ENCODE peak calls at places on chromosomes 5 and 9, in four cellular contexts. J, T, X and P are unnamed samples.

GRCh38 chr5:140141241-140141640 is 15.5 kb downstream of the IGIP start:
- DNase-seq in J (no peak), T (peak; percentile 52), X (no peak), P (no peak)

GRCh38 chr9:88280816-88281382 is 107.3 kb upstream of the SPIN1 start:
- DNase-seq in J (peak; percentile 19), T (no peak), X (no peak), P (peak; percentile 25)

GRCh38 chr9:137795156-137795666 is 82.4 kb upstream of the CACNA1B start:
- DNase-seq in J (no peak), T (no peak), X (no peak), P (no peak)

GRCh38 chr5:131999991-132000490 is 11.4 kb downstream of the ACSL6 start:
- DNase-seq in J (no peak), T (no peak), X (no peak), P (no peak)

GRCh38 chr9:80485420-80485819 is 913.7 kb downstream of the TLE4 start:
- DNase-seq in J (no peak), T (no peak), X (no peak), P (no peak)

GRCh38 chr5:136143763-136144162 is 11.1 kb downstream of the SMAD5 start:
- DNase-seq in J (no peak), T (no peak), X (no peak), P (no peak)

GRCh38 chr5:124057161-124057814 is 545.3 kb downstream of the CSNK1G3 start:
- DNase-seq in J (no peak), T (no peak), X (no peak), P (no peak)

GRCh38 chr5:6995115-6995514 is 281.9 kb downstream of the TENT4A start:
- DNase-seq in J (no peak), T (no peak), X (no peak), P (no peak)

GRCh38 chr9:5918460-5918859 is 27.8 kb downstream of the MLANA start:
- DNase-seq in J (no peak), T (no peak), X (no peak), P (no peak)

GRCh38 chr9:89750117-89750551 is 145.3 kb downstream of the GADD45G start:
- DNase-seq in J (no peak), T (no peak), X (no peak), P (no peak)

GRCh38 chr5:115709585-115709984 is 83.7 kb upstream of the TMED7 start:
- DNase-seq in J (no peak), T (no peak), X (no peak), P (no peak)

GRCh38 chr5:146580237-146580636 is 64.2 kb upstream of the GPR151 start:
- DNase-seq in J (no peak), T (no peak), X (no peak), P (no peak)

GRCh38 chr5:43208658-43209057 is 16.6 kb downstream of the NIM1K start:
- DNase-seq in J (no peak), T (no peak), X (no peak), P (no peak)

GRCh38 chr5:7261049-7261448 is 134.9 kb upstream of the ADCY2 start:
- DNase-seq in J (peak; percentile 23), T (peak; percentile 68), X (no peak), P (peak; percentile 36)